ENCODE peak calls at places on chromosome X, in six cellular contexts. S is A172, P is iris pigment epithelial cell, R is lower leg skin, C is lung microvascular endothelial cell, I is epithelial cell of esophagus. J is an unnamed sample.

GRCh38 chrX:129779747-129780146 is at the start of gene SASH3:
- DNase-seq in I (no peak), R (peak; percentile 24), C (no peak), P (no peak), S (no peak), J (no peak)

GRCh38 chrX:65925592-65925991 is 114.3 kb downstream of the VSIG4 start:
- DNase-seq in R (no peak), C (no peak), P (no peak), S (no peak), I (no peak), J (no peak)

GRCh38 chrX:155899366-155899765 is 18.2 kb downstream of the VAMP7 start:
- DNase-seq in R (no peak), P (peak; percentile 10), I (no peak), S (no peak), C (no peak), J (no peak)

GRCh38 chrX:154409222-154409871 is at the start of gene DNASE1L1:
- DNase-seq in P (peak; percentile 83), R (peak; percentile 63), S (peak; percentile 94), I (peak; percentile 74), C (peak; percentile 82), J (peak; percentile 89)

GRCh38 chrX:283115-283845 is 2.1 kb downstream of the PLCXD1 start:
- DNase-seq in R (peak; percentile 92), P (peak; percentile 89), C (peak; percentile 90), S (peak; percentile 92), I (peak; percentile 91), J (peak; percentile 89)

GRCh38 chrX:21948897-21949578 is 8.5 kb downstream of the SMS start:
- DNase-seq in S (no peak), P (no peak), C (no peak), I (no peak), R (no peak), J (no peak)

GRCh38 chrX:123959281-123960063 is 2.0 kb upstream of the STAG2 start:
- DNase-seq in I (peak; percentile 18), R (peak; percentile 39), S (peak; percentile 5), P (peak; percentile 34), C (peak; percentile 34), J (peak; percentile 53)

GRCh38 chrX:69876221-69876620 is 173.5 kb downstream of the AWAT2 start:
- DNase-seq in P (no peak), R (no peak), C (no peak), S (no peak), I (no peak), J (no peak)

GRCh38 chrX:109959356-109959871 is 43.5 kb upstream of the TMEM164 start:
- DNase-seq in C (no peak), R (no peak), I (no peak), P (no peak), S (no peak), J (no peak)

GRCh38 chrX:71095971-71096701 is 485 bp downstream of the FOXO4 start:
- DNase-seq in P (no peak), R (no peak), C (peak; percentile 17), I (peak; percentile 39), S (no peak), J (peak; percentile 34)

GRCh38 chrX:129553619-129554288 is 13.7 kb downstream of the OCRL start:
- DNase-seq in C (no peak), I (no peak), S (no peak), P (no peak), R (no peak), J (no peak)

GRCh38 chrX:23952984-23953907 is 45.4 kb downstream of the CXorf58 start:
- DNase-seq in C (no peak), R (no peak), S (peak; percentile 23), I (no peak), P (peak; percentile 7), J (no peak)

GRCh38 chrX:115147220-115147619 is 42.0 kb upstream of the RBMXL3 start:
- DNase-seq in R (no peak), P (peak; percentile 34), I (peak; percentile 24), S (no peak), C (peak; percentile 41), J (peak; percentile 25)

GRCh38 chrX:9324676-9325075 is 140.2 kb upstream of the TBL1X start:
- DNase-seq in C (no peak), I (peak; percentile 13), P (no peak), R (no peak), S (no peak), J (peak; percentile 33)

GRCh38 chrX:125203737-125204578 is 115.7 kb upstream of the TEX13C start:
- DNase-seq in P (no peak), I (peak; percentile 25), R (peak; percentile 17), S (no peak), C (no peak), J (no peak)

GRCh38 chrX:625137-625691 is 5.4 kb upstream of the SHOX start:
- DNase-seq in P (peak; percentile 63), C (no peak), R (peak; percentile 12), S (no peak), I (no peak), J (no peak)

GRCh38 chrX:136162827-136163427 is 15.6 kb downstream of the FHL1 start:
- DNase-seq in P (peak; percentile 61), S (peak; percentile 10), I (peak; percentile 60), R (no peak), C (peak; percentile 54), J (peak; percentile 70)

GRCh38 chrX:39866229-39866628 is 231.5 kb downstream of the BCOR start:
- DNase-seq in P (no peak), I (no peak), S (no peak), C (no peak), R (no peak), J (no peak)

GRCh38 chrX:119729408-119730201 is 28.8 kb upstream of the SOWAHD start:
- DNase-seq in S (peak; percentile 30), R (peak; percentile 25), I (peak; percentile 60), C (peak; percentile 75), P (peak; percentile 78), J (peak; percentile 73)

GRCh38 chrX:49999048-49999447 is 76.7 kb downstream of the CLCN5 start:
- DNase-seq in I (peak; percentile 73), S (no peak), P (no peak), C (no peak), R (no peak), J (peak; percentile 5)

GRCh38 chrX:134026732-134027311 is 41.4 kb upstream of the GPC3 start:
- DNase-seq in S (peak; percentile 0), R (peak; percentile 31), P (peak; percentile 42), C (peak; percentile 42), I (peak; percentile 66), J (peak; percentile 70)

GRCh38 chrX:129360175-129360574 is 163.1 kb downstream of the SMARCA1 start:
- DNase-seq in R (peak; percentile 15), S (peak; percentile 7), C (peak; percentile 66), P (peak; percentile 54), I (peak; percentile 50), J (peak; percentile 62)

GRCh38 chrX:11470231-11470630 is 177.0 kb downstream of the AMELX start:
- DNase-seq in C (peak; percentile 7), I (peak; percentile 42), S (peak; percentile 48), P (peak; percentile 87), R (no peak), J (peak; percentile 90)

GRCh38 chrX:16838202-16839066 is 31.7 kb downstream of the RBBP7 start:
- DNase-seq in R (no peak), S (peak; percentile 88), I (peak; percentile 57), P (peak; percentile 87), C (peak; percentile 47), J (peak; percentile 87)

GRCh38 chrX:115940888-115941332 is 229.6 kb upstream of the AGTR2 start:
- DNase-seq in C (peak; percentile 91), S (no peak), R (no peak), I (peak; percentile 3), P (peak; percentile 19), J (peak; percentile 75)

GRCh38 chrX:110214684-110215083 is 103.2 kb downstream of the AMMECR1 start:
- DNase-seq in P (no peak), C (no peak), I (no peak), S (no peak), R (no peak), J (no peak)

GRCh38 chrX:67619253-67619652 is 75.4 kb downstream of the AR start:
- DNase-seq in R (no peak), I (peak; percentile 87), S (peak; percentile 72), C (no peak), P (peak; percentile 86), J (peak; percentile 76)

GRCh38 chrX:87663421-87663820 is 145.8 kb downstream of the KLHL4 start:
- DNase-seq in C (peak; percentile 34), I (peak; percentile 3), P (no peak), R (no peak), S (no peak), J (no peak)

GRCh38 chrX:11351375-11352295 is 58.4 kb downstream of the AMELX start:
- DNase-seq in P (peak; percentile 84), R (no peak), C (peak; percentile 89), I (no peak), S (peak; percentile 9), J (peak; percentile 13)